ENCODE peak calls at places on chromosomes 12 and 14, in nine cellular contexts. One of them, this sample, is unnamed.

GRCh38 chr12:45259732-45260480 is 44.0 kb downstream of the ANO6 start:
- DNase-seq in left kidney: peak
- DNase-seq in left colon: no peak
- DNase-seq in A172: no peak
- DNase-seq in hippocampal formation: no peak
- DNase-seq in OCI-LY7: no peak
- DNase-seq in EH: peak
- DNase-seq in Right ventricle myocardium inferior: no peak
- DNase-seq in HEK293T: no peak
- DNase-seq in this sample: no peak

GRCh38 chr12:82968644-82969339 is 282.1 kb downstream of the TMTC2 start:
- DNase-seq in left kidney: no peak
- DNase-seq in left colon: no peak
- DNase-seq in A172: no peak
- DNase-seq in hippocampal formation: no peak
- DNase-seq in OCI-LY7: no peak
- DNase-seq in EH: no peak
- DNase-seq in Right ventricle myocardium inferior: no peak
- DNase-seq in HEK293T: no peak
- DNase-seq in this sample: no peak

GRCh38 chr12:19630536-19630935 is 191.2 kb downstream of the AEBP2 start:
- DNase-seq in left kidney: no peak
- DNase-seq in left colon: no peak
- DNase-seq in A172: no peak
- DNase-seq in hippocampal formation: no peak
- DNase-seq in OCI-LY7: no peak
- DNase-seq in EH: no peak
- DNase-seq in Right ventricle myocardium inferior: no peak
- DNase-seq in HEK293T: no peak
- DNase-seq in this sample: no peak

GRCh38 chr14:101017806-101018560 is 114.5 kb upstream of the RTL1 start:
- DNase-seq in left kidney: no peak
- DNase-seq in left colon: no peak
- DNase-seq in A172: no peak
- DNase-seq in hippocampal formation: no peak
- DNase-seq in OCI-LY7: no peak
- DNase-seq in EH: no peak
- DNase-seq in Right ventricle myocardium inferior: no peak
- DNase-seq in HEK293T: no peak
- DNase-seq in this sample: no peak

GRCh38 chr12:112574896-112575558 is 156.3 kb downstream of the PTPN11 start:
- DNase-seq in left kidney: peak
- DNase-seq in left colon: no peak
- DNase-seq in A172: no peak
- DNase-seq in hippocampal formation: no peak
- DNase-seq in OCI-LY7: no peak
- DNase-seq in EH: no peak
- DNase-seq in Right ventricle myocardium inferior: no peak
- DNase-seq in HEK293T: no peak
- DNase-seq in this sample: no peak

GRCh38 chr14:74571901-74572828 is 39.9 kb downstream of the LTBP2 start:
- DNase-seq in left kidney: peak
- DNase-seq in left colon: no peak
- DNase-seq in A172: peak
- DNase-seq in hippocampal formation: no peak
- DNase-seq in OCI-LY7: no peak
- DNase-seq in EH: peak
- DNase-seq in Right ventricle myocardium inferior: no peak
- DNase-seq in HEK293T: peak
- DNase-seq in this sample: peak

GRCh38 chr14:59463773-59464650 is 1.2 kb downstream of the GPR135 start:
- DNase-seq in left kidney: peak
- DNase-seq in left colon: no peak
- DNase-seq in A172: no peak
- DNase-seq in hippocampal formation: no peak
- DNase-seq in OCI-LY7: no peak
- DNase-seq in EH: no peak
- DNase-seq in Right ventricle myocardium inferior: peak
- DNase-seq in HEK293T: no peak
- DNase-seq in this sample: no peak

GRCh38 chr12:100043657-100044056 is 58.9 kb upstream of the ANKS1B start:
- DNase-seq in left kidney: no peak
- DNase-seq in left colon: no peak
- DNase-seq in A172: no peak
- DNase-seq in hippocampal formation: no peak
- DNase-seq in OCI-LY7: no peak
- DNase-seq in EH: peak
- DNase-seq in Right ventricle myocardium inferior: no peak
- DNase-seq in HEK293T: no peak
- DNase-seq in this sample: no peak

GRCh38 chr12:76337583-76337982 is 10.6 kb downstream of the BBS10 start:
- DNase-seq in left kidney: no peak
- DNase-seq in left colon: no peak
- DNase-seq in A172: peak
- DNase-seq in hippocampal formation: no peak
- DNase-seq in OCI-LY7: no peak
- DNase-seq in EH: peak
- DNase-seq in Right ventricle myocardium inferior: no peak
- DNase-seq in HEK293T: no peak
- DNase-seq in this sample: no peak

GRCh38 chr14:39683711-39684110 is 251.5 kb upstream of the FBXO33 start:
- DNase-seq in left kidney: no peak
- DNase-seq in left colon: no peak
- DNase-seq in A172: no peak
- DNase-seq in hippocampal formation: no peak
- DNase-seq in OCI-LY7: no peak
- DNase-seq in EH: no peak
- DNase-seq in Right ventricle myocardium inferior: no peak
- DNase-seq in HEK293T: no peak
- DNase-seq in this sample: no peak

GRCh38 chr12:123808167-123808566 is 46.1 kb downstream of the DNAH10 start:
- DNase-seq in left kidney: peak
- DNase-seq in left colon: no peak
- DNase-seq in A172: no peak
- DNase-seq in hippocampal formation: no peak
- DNase-seq in OCI-LY7: no peak
- DNase-seq in EH: peak
- DNase-seq in Right ventricle myocardium inferior: no peak
- DNase-seq in HEK293T: peak
- DNase-seq in this sample: no peak

GRCh38 chr14:90061849-90062794 is at the start of gene KCNK13:
- DNase-seq in left kidney: peak
- DNase-seq in left colon: no peak
- DNase-seq in A172: no peak
- DNase-seq in hippocampal formation: no peak
- DNase-seq in OCI-LY7: no peak
- DNase-seq in EH: no peak
- DNase-seq in Right ventricle myocardium inferior: peak
- DNase-seq in HEK293T: peak
- DNase-seq in this sample: no peak

GRCh38 chr12:6684609-6685008 is 4.6 kb downstream of the ZNF384 start:
- DNase-seq in left kidney: peak
- DNase-seq in left colon: no peak
- DNase-seq in A172: peak
- DNase-seq in hippocampal formation: peak
- DNase-seq in OCI-LY7: peak
- DNase-seq in EH: peak
- DNase-seq in Right ventricle myocardium inferior: no peak
- DNase-seq in HEK293T: peak
- DNase-seq in this sample: no peak

GRCh38 chr14:101347893-101348777 is 213.2 kb upstream of the DIO3 start:
- DNase-seq in left kidney: no peak
- DNase-seq in left colon: no peak
- DNase-seq in A172: no peak
- DNase-seq in hippocampal formation: no peak
- DNase-seq in OCI-LY7: no peak
- DNase-seq in EH: no peak
- DNase-seq in Right ventricle myocardium inferior: no peak
- DNase-seq in HEK293T: no peak
- DNase-seq in this sample: no peak

GRCh38 chr12:76047060-76047459 is 15.5 kb upstream of the PHLDA1 start:
- DNase-seq in left kidney: no peak
- DNase-seq in left colon: no peak
- DNase-seq in A172: no peak
- DNase-seq in hippocampal formation: no peak
- DNase-seq in OCI-LY7: no peak
- DNase-seq in EH: no peak
- DNase-seq in Right ventricle myocardium inferior: no peak
- DNase-seq in HEK293T: no peak
- DNase-seq in this sample: no peak

GRCh38 chr14:32576088-32576795 is 247.1 kb downstream of the AKAP6 start:
- DNase-seq in left kidney: peak
- DNase-seq in left colon: no peak
- DNase-seq in A172: peak
- DNase-seq in hippocampal formation: peak
- DNase-seq in OCI-LY7: peak
- DNase-seq in EH: peak
- DNase-seq in Right ventricle myocardium inferior: no peak
- DNase-seq in HEK293T: peak
- DNase-seq in this sample: no peak

GRCh38 chr14:105475269-105475915 is 771 bp downstream of the CRIP2 start:
- DNase-seq in left kidney: peak
- DNase-seq in left colon: no peak
- DNase-seq in A172: no peak
- DNase-seq in hippocampal formation: no peak
- DNase-seq in OCI-LY7: no peak
- DNase-seq in EH: no peak
- DNase-seq in Right ventricle myocardium inferior: no peak
- DNase-seq in HEK293T: no peak
- DNase-seq in this sample: no peak

GRCh38 chr12:47189753-47190152 is 110.0 kb upstream of the AMIGO2 start:
- DNase-seq in left kidney: no peak
- DNase-seq in left colon: peak
- DNase-seq in A172: no peak
- DNase-seq in hippocampal formation: no peak
- DNase-seq in OCI-LY7: no peak
- DNase-seq in EH: no peak
- DNase-seq in Right ventricle myocardium inferior: no peak
- DNase-seq in HEK293T: no peak
- DNase-seq in this sample: no peak

GRCh38 chr12:1972856-1973317 is 31.4 kb downstream of the DCP1B start:
- DNase-seq in left kidney: peak
- DNase-seq in left colon: peak
- DNase-seq in A172: peak
- DNase-seq in hippocampal formation: peak
- DNase-seq in OCI-LY7: no peak
- DNase-seq in EH: peak
- DNase-seq in Right ventricle myocardium inferior: no peak
- DNase-seq in HEK293T: no peak
- DNase-seq in this sample: no peak

GRCh38 chr12:32901553-32901952 is 5.0 kb upstream of the PKP2 start:
- DNase-seq in left kidney: no peak
- DNase-seq in left colon: no peak
- DNase-seq in A172: peak
- DNase-seq in hippocampal formation: no peak
- DNase-seq in OCI-LY7: no peak
- DNase-seq in EH: no peak
- DNase-seq in Right ventricle myocardium inferior: no peak
- DNase-seq in HEK293T: no peak
- DNase-seq in this sample: no peak

GRCh38 chr12:106747973-106748436 is 26.5 kb upstream of the RIC8B start:
- DNase-seq in left kidney: no peak
- DNase-seq in left colon: no peak
- DNase-seq in A172: no peak
- DNase-seq in hippocampal formation: no peak
- DNase-seq in OCI-LY7: no peak
- DNase-seq in EH: no peak
- DNase-seq in Right ventricle myocardium inferior: no peak
- DNase-seq in HEK293T: no peak
- DNase-seq in this sample: no peak

GRCh38 chr14:85528080-85528881 is 1.7 kb upstream of the FLRT2 start:
- DNase-seq in left kidney: peak
- DNase-seq in left colon: no peak
- DNase-seq in A172: peak
- DNase-seq in hippocampal formation: peak
- DNase-seq in OCI-LY7: no peak
- DNase-seq in EH: peak
- DNase-seq in Right ventricle myocardium inferior: no peak
- DNase-seq in HEK293T: no peak
- DNase-seq in this sample: peak

GRCh38 chr12:49878021-49878420 is 25.7 kb downstream of the FAIM2 start:
- DNase-seq in left kidney: no peak
- DNase-seq in left colon: no peak
- DNase-seq in A172: no peak
- DNase-seq in hippocampal formation: no peak
- DNase-seq in OCI-LY7: no peak
- DNase-seq in EH: no peak
- DNase-seq in Right ventricle myocardium inferior: no peak
- DNase-seq in HEK293T: no peak
- DNase-seq in this sample: no peak

GRCh38 chr12:62481843-62482540 is 15.4 kb downstream of the MON2 start:
- DNase-seq in left kidney: peak
- DNase-seq in left colon: no peak
- DNase-seq in A172: no peak
- DNase-seq in hippocampal formation: peak
- DNase-seq in OCI-LY7: no peak
- DNase-seq in EH: no peak
- DNase-seq in Right ventricle myocardium inferior: no peak
- DNase-seq in HEK293T: no peak
- DNase-seq in this sample: no peak

GRCh38 chr12:131088701-131089525 is 135.2 kb downstream of the ADGRD1 start:
- DNase-seq in left kidney: peak
- DNase-seq in left colon: no peak
- DNase-seq in A172: no peak
- DNase-seq in hippocampal formation: no peak
- DNase-seq in OCI-LY7: no peak
- DNase-seq in EH: no peak
- DNase-seq in Right ventricle myocardium inferior: no peak
- DNase-seq in HEK293T: no peak
- DNase-seq in this sample: no peak

GRCh38 chr12:14167005-14167628 is 185.7 kb upstream of the GRIN2B start:
- DNase-seq in left kidney: peak
- DNase-seq in left colon: no peak
- DNase-seq in A172: peak
- DNase-seq in hippocampal formation: peak
- DNase-seq in OCI-LY7: peak
- DNase-seq in EH: peak
- DNase-seq in Right ventricle myocardium inferior: no peak
- DNase-seq in HEK293T: peak
- DNase-seq in this sample: no peak

GRCh38 chr12:4164591-4165558 is 108.7 kb upstream of the CCND2 start:
- DNase-seq in left kidney: peak
- DNase-seq in left colon: peak
- DNase-seq in A172: no peak
- DNase-seq in hippocampal formation: no peak
- DNase-seq in OCI-LY7: no peak
- DNase-seq in EH: peak
- DNase-seq in Right ventricle myocardium inferior: peak
- DNase-seq in HEK293T: no peak
- DNase-seq in this sample: no peak

GRCh38 chr12:71371132-71371531 is 68.5 kb upstream of the LGR5 start:
- DNase-seq in left kidney: peak
- DNase-seq in left colon: no peak
- DNase-seq in A172: peak
- DNase-seq in hippocampal formation: no peak
- DNase-seq in OCI-LY7: no peak
- DNase-seq in EH: no peak
- DNase-seq in Right ventricle myocardium inferior: no peak
- DNase-seq in HEK293T: no peak
- DNase-seq in this sample: no peak

GRCh38 chr12:109550310-109550680 is 23.0 kb downstream of the MMAB start:
- DNase-seq in left kidney: no peak
- DNase-seq in left colon: no peak
- DNase-seq in A172: no peak
- DNase-seq in hippocampal formation: no peak
- DNase-seq in OCI-LY7: no peak
- DNase-seq in EH: no peak
- DNase-seq in Right ventricle myocardium inferior: peak
- DNase-seq in HEK293T: no peak
- DNase-seq in this sample: no peak

GRCh38 chr12:126483145-126484068 is 1418.2 kb downstream of the AACS start:
- DNase-seq in left kidney: peak
- DNase-seq in left colon: peak
- DNase-seq in A172: peak
- DNase-seq in hippocampal formation: peak
- DNase-seq in OCI-LY7: no peak
- DNase-seq in EH: peak
- DNase-seq in Right ventricle myocardium inferior: no peak
- DNase-seq in HEK293T: no peak
- DNase-seq in this sample: no peak

GRCh38 chr14:65206448-65207096 is 104.3 kb upstream of the MAX start:
- DNase-seq in left kidney: no peak
- DNase-seq in left colon: no peak
- DNase-seq in A172: peak
- DNase-seq in hippocampal formation: no peak
- DNase-seq in OCI-LY7: peak
- DNase-seq in EH: peak
- DNase-seq in Right ventricle myocardium inferior: no peak
- DNase-seq in HEK293T: no peak
- DNase-seq in this sample: no peak